ENCODE peak calls at places on chromosomes 12 and 14, in five cellular contexts. Z is K562, B is mammary epithelial cell, G is fibroblast of lung, D is PC-3. H is an unnamed sample.

GRCh38 chr14:82422186-82422585 is 888.5 kb upstream of the SEL1L start:
- DNase-seq in Z (no peak), G (no peak), D (no peak), B (no peak), H (no peak)

GRCh38 chr12:95481888-95482287 is 7.9 kb downstream of the METAP2 start:
- DNase-seq in G (no peak), D (no peak), Z (no peak), B (no peak), H (no peak)

GRCh38 chr12:90479237-90479636 is 475.7 kb downstream of the CCER1 start:
- DNase-seq in Z (no peak), G (no peak), D (no peak), B (no peak), H (no peak)

GRCh38 chr12:47860279-47860841 is 40.7 kb upstream of the HDAC7 start:
- DNase-seq in B (no peak), D (no peak), Z (no peak), G (no peak), H (no peak)

GRCh38 chr14:104283197-104284106 is 145.1 kb downstream of the KIF26A start:
- DNase-seq in D (no peak), G (no peak), B (no peak), Z (no peak), H (no peak)

GRCh38 chr12:25710149-25710548 is 157.1 kb upstream of the LMNTD1 start:
- DNase-seq in Z (no peak), D (no peak), B (no peak), G (no peak), H (no peak)

GRCh38 chr14:90301580-90302181 is 30.1 kb downstream of the NRDE2 start:
- DNase-seq in D (peak), G (peak), B (peak), Z (no peak), H (peak)

GRCh38 chr14:104872469-104873341 is 7.6 kb downstream of the CEP170B start:
- DNase-seq in D (no peak), B (peak), G (peak), Z (peak), H (peak)

GRCh38 chr12:16352481-16352880 is 5.0 kb downstream of the MGST1 start:
- DNase-seq in B (peak), D (peak), G (peak), Z (no peak), H (peak)

GRCh38 chr12:25518512-25518911 is 34.6 kb downstream of the LMNTD1 start:
- DNase-seq in G (peak), Z (no peak), B (peak), D (no peak), H (peak)

DNA sequence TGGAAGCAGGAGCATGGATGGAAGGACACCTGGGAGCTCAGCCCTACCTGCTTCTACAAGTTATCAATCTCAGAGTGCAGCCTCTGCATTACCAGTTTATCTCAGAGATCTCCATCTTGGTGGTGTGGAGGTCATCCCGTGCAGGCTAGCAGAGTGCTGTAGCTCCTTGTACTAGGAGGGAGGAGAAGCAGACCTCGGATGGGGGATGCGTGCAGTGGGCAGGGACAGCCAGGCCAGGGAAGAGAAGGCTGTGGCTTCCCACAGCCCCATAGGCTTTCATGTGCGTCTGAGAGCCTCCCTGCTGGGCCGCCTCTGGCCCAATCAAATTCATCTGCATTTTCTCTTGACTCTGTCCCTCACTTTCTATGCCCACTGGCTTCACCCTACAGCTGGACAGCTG is 8.8 kb upstream of the KRT82 start:
- DNase-seq in D (no peak), G (no peak), Z (no peak), B (no peak), H (no peak)
- H3K27ac ChIP-seq in D (no peak), G (no peak), Z (no peak), B (no peak), H (no peak)

DNA sequence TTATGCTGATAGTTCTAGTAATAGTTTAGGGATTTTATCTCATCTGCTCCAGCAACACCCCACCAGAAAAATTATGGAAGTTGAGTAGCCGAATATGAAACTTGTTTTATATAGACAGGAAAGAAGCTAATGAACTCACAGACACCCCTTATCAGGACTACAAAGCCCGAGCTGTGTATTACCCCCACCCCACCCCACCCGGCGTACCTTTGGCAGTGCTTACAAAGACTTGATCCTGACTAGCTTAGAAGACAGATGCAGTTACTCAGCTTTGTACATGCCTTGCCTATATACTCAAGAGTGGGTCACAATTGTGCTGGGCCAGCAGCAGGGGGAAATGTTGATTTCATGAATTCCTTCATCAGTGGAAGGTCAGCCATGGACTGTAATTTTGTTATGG is 22.4 kb downstream of the PROX2 start:
- DNase-seq in D (no peak), Z (no peak), G (no peak), B (no peak), H (peak)
- H3K4me2 ChIP-seq in D (no peak), Z (no peak), G (peak), B (no peak), H (peak)

GRCh38 chr12:46390881-46391280 is 18.3 kb upstream of the SLC38A2 start:
- DNase-seq in G (no peak), Z (no peak), D (no peak), B (no peak), H (no peak)
- H3K27ac ChIP-seq in G (peak), Z (no peak), D (no peak), B (no peak), H (peak)

GRCh38 chr12:70449074-70449757 is 83.1 kb downstream of the KCNMB4 start:
- DNase-seq in B (peak), Z (no peak), G (peak), D (peak), H (peak)
- H3K4me2 ChIP-seq in B (no peak), Z (no peak), G (no peak), D (peak), H (no peak)

GRCh38 chr14:62692490-62693106 is 352.7 kb downstream of the KCNH5 start:
- DNase-seq in D (no peak), Z (no peak), G (peak), B (peak), H (no peak)
- H3K27ac ChIP-seq in D (peak), Z (no peak), G (peak), B (peak), H (peak)

GRCh38 chr14:24378981-24379906 is 11.3 kb downstream of the NFATC4 start:
- DNase-seq in D (no peak), G (no peak), B (no peak), Z (no peak), H (no peak)

GRCh38 chr14:24377660-24378059 is 9.7 kb downstream of the NFATC4 start:
- DNase-seq in Z (peak), G (no peak), D (no peak), B (no peak), H (no peak)

GRCh38 chr14:24377126-24377525 is 9.1 kb downstream of the NFATC4 start:
- DNase-seq in B (no peak), D (no peak), Z (peak), G (no peak), H (no peak)

GRCh38 chr14:24378327-24378726 is 10.3 kb downstream of the NFATC4 start:
- DNase-seq in G (no peak), D (no peak), B (no peak), Z (peak), H (no peak)

GRCh38 chr14:24376448-24377070 is 8.6 kb downstream of the NFATC4 start:
- DNase-seq in D (no peak), G (no peak), B (no peak), Z (no peak), H (no peak)
- H3K4me2 ChIP-seq in D (no peak), G (no peak), B (no peak), Z (peak), H (no peak)

GRCh38 chr12:78447373-78447772 is 417.2 kb upstream of the SYT1 start:
- DNase-seq in G (no peak), D (no peak), B (no peak), Z (no peak), H (no peak)

GRCh38 chr12:78439666-78440065 is 424.9 kb upstream of the SYT1 start:
- DNase-seq in B (no peak), D (no peak), Z (no peak), G (no peak), H (no peak)

GRCh38 chr12:78446555-78446954 is 418.0 kb upstream of the SYT1 start:
- DNase-seq in B (no peak), D (no peak), G (no peak), Z (no peak), H (no peak)

GRCh38 chr12:78441737-78442453 is 422.7 kb upstream of the SYT1 start:
- DNase-seq in D (peak), Z (no peak), G (peak), B (no peak), H (peak)

DNA sequence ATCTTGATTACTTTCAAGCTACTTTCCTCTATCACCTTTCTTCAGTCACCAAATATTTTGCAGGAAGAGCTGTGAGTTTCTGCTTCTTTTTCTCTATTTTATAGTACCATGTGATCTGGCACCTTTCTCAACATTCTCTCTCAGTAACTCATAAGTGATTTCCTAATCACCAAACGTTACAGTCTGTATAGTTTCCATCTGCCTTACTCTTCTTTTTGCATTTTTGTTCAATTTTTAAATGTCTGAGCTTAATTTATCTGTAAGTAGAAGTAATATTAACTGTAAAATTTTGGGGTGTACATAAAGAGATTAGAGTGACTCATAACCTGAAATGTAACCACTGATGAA is 422.1 kb upstream of the SYT1 start:
- DNase-seq in D (peak), Z (no peak), B (no peak), G (peak), H (peak)
- H3K27ac ChIP-seq in D (peak), Z (no peak), B (no peak), G (no peak), H (peak)

GRCh38 chr12:57590892-57591566 is at the start of gene PIP4K2C:
- DNase-seq in G (peak), D (peak), B (peak), Z (peak), H (peak)

GRCh38 chr12:57591567-57592325 is 754 bp downstream of the PIP4K2C start:
- DNase-seq in B (peak), D (peak), Z (peak), G (peak), H (peak)

GRCh38 chr12:57590536-57590891 is 478 bp upstream of the PIP4K2C start:
- DNase-seq in D (no peak), B (no peak), G (no peak), Z (no peak), H (no peak)

GRCh38 chr12:57593187-57593586 is 2.2 kb downstream of the PIP4K2C start:
- DNase-seq in G (no peak), Z (no peak), D (no peak), B (no peak), H (no peak)

DNA sequence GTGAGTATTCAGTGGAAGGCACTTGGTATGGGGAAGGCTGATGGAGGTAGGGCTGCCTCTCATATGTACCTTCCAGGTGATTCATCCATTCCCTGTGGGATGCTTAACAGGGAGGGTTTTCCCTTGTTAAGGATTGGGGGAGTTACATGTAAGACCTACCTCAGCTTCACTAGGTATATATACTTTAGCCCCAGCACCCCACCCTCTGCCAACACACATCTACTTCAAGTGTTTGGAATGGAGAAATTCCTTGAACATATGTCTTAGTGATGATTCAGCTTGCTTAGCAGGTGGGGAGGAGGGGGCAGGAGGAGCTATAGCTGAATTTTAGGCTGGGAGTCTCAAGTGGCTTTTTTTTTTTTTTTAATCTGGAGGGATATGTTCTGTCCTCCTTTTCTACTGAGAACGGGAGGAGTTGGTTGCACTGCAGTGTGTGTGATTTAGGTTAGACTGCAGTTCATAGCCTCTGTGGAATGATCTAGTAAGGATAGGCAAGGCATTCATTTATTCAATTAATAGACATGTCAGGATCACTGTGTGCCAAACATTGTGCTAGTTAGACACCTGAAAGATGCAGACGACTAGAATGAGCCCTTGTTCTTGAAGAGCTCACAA is 1.7 kb downstream of the PIP4K2C start:
- DNase-seq in G (peak), D (peak), B (peak), Z (no peak), H (peak)
- H3K4me2 ChIP-seq in G (no peak), D (peak), B (peak), Z (peak), H (no peak)

GRCh38 chr12:110312581-110313360 is 31.7 kb downstream of the ATP2A2 start:
- DNase-seq in D (peak), Z (no peak), G (peak), B (peak), H (peak)

GRCh38 chr12:110314308-110314707 is 33.3 kb downstream of the ATP2A2 start:
- DNase-seq in D (peak), Z (no peak), B (peak), G (peak), H (peak)

GRCh38 chr12:110320548-110320947 is 39.5 kb downstream of the ATP2A2 start:
- DNase-seq in Z (no peak), B (no peak), G (no peak), D (no peak), H (no peak)

GRCh38 chr12:110316861-110317260 is 35.8 kb downstream of the ATP2A2 start:
- DNase-seq in D (peak), B (peak), Z (no peak), G (peak), H (peak)

GRCh38 chr12:110317921-110318320 is 36.9 kb downstream of the ATP2A2 start:
- DNase-seq in B (peak), G (peak), D (no peak), Z (no peak), H (peak)
- H3K27ac ChIP-seq in B (peak), G (peak), D (no peak), Z (no peak), H (peak)